ENCODE peak calls at places on chromosomes 13 and 19, in six cellular contexts. W, C, R, K, D and Y are unnamed samples.

GRCh38 chr13:58452123-58452623 is 820.6 kb downstream of the PCDH17 start:
- DNase-seq in W (no peak), R (no peak), D (no peak), C (no peak), K (no peak), Y (no peak)

GRCh38 chr19:5889288-5889971 is 14.2 kb downstream of the NDUFA11 start:
- DNase-seq in K (no peak), C (no peak), R (no peak), W (no peak), D (no peak), Y (no peak)

GRCh38 chr13:29454931-29455481 is 140.5 kb downstream of the SLC7A1 start:
- DNase-seq in K (no peak), W (no peak), R (no peak), D (peak), C (no peak), Y (no peak)

GRCh38 chr19:2905918-2906519 is 5.3 kb downstream of the ZNF57 start:
- DNase-seq in K (no peak), W (no peak), D (no peak), R (no peak), C (no peak), Y (no peak)

GRCh38 chr19:55251296-55252081 is 7.3 kb downstream of the PPP6R1 start:
- DNase-seq in D (no peak), C (peak), W (peak), R (no peak), K (no peak), Y (no peak)

GRCh38 chr13:21632196-21632595 is 28.2 kb upstream of the MICU2 start:
- DNase-seq in R (no peak), C (no peak), W (no peak), D (no peak), K (no peak), Y (no peak)

GRCh38 chr19:30388819-30389218 is 16.6 kb downstream of the ZNF536 start:
- DNase-seq in R (no peak), K (no peak), D (peak), C (no peak), W (no peak), Y (no peak)

GRCh38 chr13:19860884-19861655 is 2.4 kb downstream of the ZMYM5 start:
- DNase-seq in D (peak), R (no peak), C (peak), W (no peak), K (no peak), Y (no peak)

GRCh38 chr19:49165111-49165750 is 7.6 kb downstream of the TRPM4 start:
- DNase-seq in C (peak), D (no peak), R (peak), W (no peak), K (no peak), Y (no peak)

GRCh38 chr19:49085868-49086232 is 599 bp downstream of the SNRNP70 start:
- DNase-seq in K (no peak), R (no peak), C (no peak), D (no peak), W (no peak), Y (no peak)

GRCh38 chr19:58476498-58477015 is 405 bp downstream of the ZNF446 start:
- DNase-seq in W (no peak), K (no peak), D (no peak), R (no peak), C (no peak), Y (peak)

GRCh38 chr19:48745208-48745995 is 1.3 kb downstream of the IZUMO1 start:
- DNase-seq in K (no peak), W (peak), D (peak), C (no peak), R (no peak), Y (peak)

GRCh38 chr13:22915442-22916082 is 265.2 kb upstream of the SGCG start:
- DNase-seq in R (peak), K (no peak), D (peak), C (peak), W (no peak), Y (peak)

GRCh38 chr13:32824061-32824460 is 192.2 kb upstream of the KL start:
- DNase-seq in W (no peak), D (no peak), K (no peak), C (no peak), R (no peak), Y (no peak)

GRCh38 chr13:100836696-100837095 is 162.1 kb upstream of the TMTC4 start:
- DNase-seq in R (no peak), C (no peak), D (no peak), K (no peak), W (no peak), Y (no peak)

GRCh38 chr19:51742736-51743288 is 8.9 kb downstream of the FPR1 start:
- DNase-seq in K (no peak), W (no peak), C (no peak), D (no peak), R (no peak), Y (no peak)

GRCh38 chr13:113554333-113554700 is 30.2 kb upstream of the TFDP1 start:
- DNase-seq in C (no peak), D (peak), K (no peak), R (no peak), W (no peak), Y (no peak)

GRCh38 chr19:33394006-33394722 is 20.7 kb downstream of the CEBPG start:
- DNase-seq in R (peak), D (no peak), W (no peak), K (peak), C (peak), Y (no peak)

GRCh38 chr13:100088648-100089601 is at the start of gene PCCA:
- DNase-seq in K (peak), R (peak), W (peak), D (peak), C (peak), Y (peak)

GRCh38 chr13:106151056-106151699 is 384.3 kb downstream of the EFNB2 start:
- DNase-seq in C (no peak), R (no peak), K (no peak), D (no peak), W (no peak), Y (no peak)

GRCh38 chr13:53197424-53197823 is 168.8 kb downstream of the OLFM4 start:
- DNase-seq in C (no peak), D (no peak), K (no peak), W (no peak), R (no peak), Y (no peak)

GRCh38 chr19:42078538-42079275 is 2.7 kb downstream of the ZNF574 start:
- DNase-seq in K (no peak), D (no peak), R (no peak), W (no peak), C (no peak), Y (no peak)

GRCh38 chr19:43605875-43606568 is 5.9 kb upstream of the SRRM5 start:
- DNase-seq in R (no peak), D (no peak), K (no peak), C (no peak), W (no peak), Y (peak)

GRCh38 chr13:43783820-43784219 is 3.0 kb downstream of the ENOX1 start:
- DNase-seq in R (no peak), C (no peak), W (no peak), K (no peak), D (no peak), Y (no peak)

GRCh38 chr19:3968556-3969434 is 2.1 kb downstream of the DAPK3 start:
- DNase-seq in C (peak), D (peak), W (no peak), R (peak), K (peak), Y (no peak)

GRCh38 chr19:55418185-55418584 is 10.6 kb upstream of the UBE2S start:
- DNase-seq in D (peak), R (no peak), W (peak), K (no peak), C (no peak), Y (peak)

GRCh38 chr19:12247644-12248222 is 47.0 kb downstream of the ZNF44 start:
- DNase-seq in R (no peak), D (no peak), W (no peak), K (no peak), C (no peak), Y (no peak)

GRCh38 chr13:94479559-94480095 is at the start of gene DCT:
- DNase-seq in W (no peak), K (no peak), R (no peak), D (no peak), C (no peak), Y (no peak)

GRCh38 chr13:26541678-26542553 is 15.6 kb upstream of the WASF3 start:
- DNase-seq in D (no peak), R (no peak), K (no peak), W (no peak), C (no peak), Y (no peak)

GRCh38 chr19:55699221-55699620 is 24.2 kb downstream of the EPN1 start:
- DNase-seq in R (no peak), D (peak), C (no peak), W (no peak), K (no peak), Y (no peak)

GRCh38 chr13:100517135-100517534 is 71.5 kb downstream of the GGACT start:
- DNase-seq in K (peak), R (no peak), D (peak), W (no peak), C (no peak), Y (no peak)

GRCh38 chr19:32363632-32364031 is 18.2 kb downstream of the ZNF507 start:
- DNase-seq in K (no peak), C (no peak), R (no peak), D (no peak), W (no peak), Y (no peak)

GRCh38 chr13:52786747-52787146 is 47.1 kb upstream of the CNMD start:
- DNase-seq in D (no peak), C (no peak), K (no peak), W (no peak), R (no peak), Y (peak)

GRCh38 chr13:22893149-22893548 is 287.6 kb upstream of the SGCG start:
- DNase-seq in C (no peak), K (no peak), W (no peak), D (no peak), R (no peak), Y (no peak)

GRCh38 chr13:32791545-32792172 is 205.4 kb downstream of the PDS5B start:
- DNase-seq in C (no peak), R (no peak), W (no peak), D (no peak), K (no peak), Y (no peak)

GRCh38 chr13:65417953-65418352 is 1812.2 kb downstream of the PCDH9 start:
- DNase-seq in R (no peak), W (no peak), D (no peak), K (no peak), C (no peak), Y (no peak)

GRCh38 chr13:75372923-75373841 is 108.8 kb downstream of the TBC1D4 start:
- DNase-seq in R (no peak), W (no peak), K (no peak), C (no peak), D (no peak), Y (no peak)
- H3K27ac ChIP-seq in R (peak), W (no peak), K (no peak), C (no peak), D (no peak), Y (no peak)

GRCh38 chr13:36795463-36795862 is 23.6 kb upstream of the RFXAP start:
- DNase-seq in K (no peak), W (no peak), R (no peak), C (no peak), D (peak), Y (no peak)

GRCh38 chr13:36796052-36796451 is 23.0 kb upstream of the RFXAP start:
- DNase-seq in W (no peak), C (no peak), K (no peak), D (no peak), R (no peak), Y (no peak)

GRCh38 chr13:36804588-36804987 is 14.4 kb upstream of the RFXAP start:
- DNase-seq in K (no peak), C (no peak), R (no peak), D (no peak), W (no peak), Y (no peak)

GRCh38 chr13:36806102-36806501 is 12.9 kb upstream of the RFXAP start:
- DNase-seq in W (no peak), K (no peak), C (no peak), D (no peak), R (no peak), Y (no peak)

DNA sequence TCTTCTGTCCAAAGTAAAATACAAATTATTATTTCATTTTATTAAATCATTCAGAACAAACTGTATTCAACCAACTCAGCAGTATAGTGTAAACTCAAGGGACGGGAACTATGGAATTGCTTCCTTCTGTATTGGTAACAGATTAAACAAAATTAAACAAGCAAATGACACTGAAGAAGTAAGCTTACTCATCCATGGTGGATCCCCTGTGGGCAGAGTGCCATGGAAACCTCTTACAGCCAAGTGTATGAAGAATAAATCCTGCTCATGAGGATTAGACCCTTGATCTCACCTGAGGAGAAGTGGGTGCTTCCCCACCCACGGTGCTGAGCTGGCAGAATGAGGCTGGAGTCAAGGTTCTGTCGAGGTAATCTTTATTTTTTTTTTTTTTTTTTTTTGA is 18.0 kb upstream of the RFXAP start:
- DNase-seq in W (no peak), K (no peak), C (no peak), R (no peak), D (no peak), Y (no peak)
- H3K4me3 ChIP-seq in W (no peak), K (no peak), C (no peak), R (no peak), D (no peak), Y (no peak)

GRCh38 chr19:50660083-50660366 is 10.8 kb downstream of the C19orf81 start:
- DNase-seq in W (no peak), R (no peak), D (no peak), C (no peak), K (no peak), Y (no peak)
- H3K27ac ChIP-seq in W (no peak), R (no peak), D (no peak), C (no peak), K (no peak), Y (no peak)

GRCh38 chr19:610071-610800 is 20.6 kb downstream of the HCN2 start:
- DNase-seq in W (peak), D (no peak), K (no peak), C (no peak), R (no peak), Y (no peak)
- H3K4me3 ChIP-seq in W (peak), D (no peak), K (peak), C (no peak), R (peak), Y (peak)

DNA sequence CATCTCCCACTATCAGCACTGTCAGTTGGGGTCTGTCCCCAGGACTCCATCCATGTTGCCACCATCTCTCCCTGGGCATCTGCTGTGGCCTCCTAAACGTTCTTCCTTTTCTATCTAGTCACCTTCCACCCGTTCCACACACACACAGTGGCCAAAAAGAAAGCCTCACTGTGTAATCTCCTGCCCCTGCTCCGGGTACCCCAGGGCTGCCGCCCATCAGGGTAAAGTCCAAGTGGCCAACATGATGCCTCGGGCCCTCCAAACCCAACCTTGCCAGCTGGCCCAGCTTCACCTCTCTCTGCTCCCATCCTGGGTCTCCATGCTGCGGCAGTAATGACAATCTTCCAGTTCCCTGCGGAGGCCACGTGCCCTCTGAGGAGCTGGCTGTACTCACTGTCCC is 29.4 kb upstream of the PEG3 start:
- DNase-seq in K (no peak), C (no peak), D (no peak), R (no peak), W (no peak), Y (no peak)
- H3K27ac ChIP-seq in K (no peak), C (no peak), D (no peak), R (no peak), W (no peak), Y (no peak)

GRCh38 chr19:35211545-35212230 is 16.9 kb downstream of the FAM187B start:
- DNase-seq in D (peak), R (peak), K (no peak), C (peak), W (peak), Y (no peak)
- H3K4me3 ChIP-seq in D (no peak), R (no peak), K (no peak), C (no peak), W (no peak), Y (no peak)

GRCh38 chr13:110277357-110277950 is 29.5 kb downstream of the COL4A1 start:
- DNase-seq in R (no peak), C (no peak), W (no peak), K (no peak), D (no peak), Y (no peak)
- H3K27ac ChIP-seq in R (peak), C (peak), W (no peak), K (no peak), D (no peak), Y (no peak)

GRCh38 chr19:17244618-17245534 is 843 bp downstream of the NR2F6 start:
- DNase-seq in D (peak), W (no peak), C (peak), R (peak), K (peak), Y (no peak)

GRCh38 chr19:17243854-17244617 is 1.7 kb downstream of the NR2F6 start:
- DNase-seq in D (peak), R (peak), C (peak), W (no peak), K (peak), Y (no peak)

GRCh38 chr19:17245535-17245984 is at the start of gene NR2F6:
- DNase-seq in K (no peak), D (no peak), W (no peak), R (no peak), C (no peak), Y (no peak)

GRCh38 chr19:17248011-17248776 is 2.5 kb upstream of the NR2F6 start:
- DNase-seq in R (no peak), W (no peak), C (no peak), D (peak), K (peak), Y (no peak)

DNA sequence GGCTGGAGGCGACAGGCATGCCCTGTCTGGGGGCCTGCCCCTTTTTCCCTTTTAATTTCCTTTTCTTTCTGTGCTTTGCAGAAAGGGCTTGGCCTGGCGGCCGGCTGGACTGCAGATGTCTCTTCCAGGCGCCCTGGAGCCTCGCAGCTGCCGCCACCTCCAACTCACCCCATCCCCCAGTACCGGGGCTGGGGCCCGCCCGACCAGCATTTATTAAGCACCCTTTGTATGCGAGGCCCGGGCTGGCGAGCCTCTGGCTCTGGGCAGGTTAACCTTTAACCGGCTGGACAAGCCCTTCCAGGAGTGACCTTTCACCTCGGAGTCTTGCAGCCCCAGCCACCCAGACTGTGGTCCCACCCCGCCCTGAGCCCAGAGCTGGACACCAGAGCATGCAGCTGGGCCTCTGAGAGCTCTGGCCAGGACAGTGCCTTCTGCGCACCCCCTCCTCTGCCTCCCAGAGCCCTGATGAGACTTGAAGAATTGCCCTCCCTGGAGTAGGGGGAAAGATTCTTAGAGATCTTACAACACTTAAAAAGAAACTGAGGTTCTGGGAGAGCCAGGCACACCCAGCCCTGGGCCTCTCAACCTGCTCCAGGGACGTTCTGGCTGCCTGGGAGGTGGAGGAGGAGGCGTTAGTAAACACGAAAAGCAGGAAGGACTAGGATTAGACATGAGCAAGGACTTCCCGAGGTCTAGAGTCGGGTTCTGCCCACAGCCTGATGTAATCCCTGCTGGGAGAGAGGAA is 1.1 kb upstream of the NR2F6 start:
- DNase-seq in D (no peak), W (no peak), K (peak), R (peak), C (no peak), Y (no peak)
- H3K4me3 ChIP-seq in D (peak), W (peak), K (peak), R (peak), C (no peak), Y (peak)

GRCh38 chr13:74006666-74007065 is 127.5 kb downstream of the KLF12 start:
- DNase-seq in C (no peak), W (no peak), D (no peak), K (no peak), R (no peak), Y (no peak)

GRCh38 chr13:74003374-74003773 is 130.8 kb downstream of the KLF12 start:
- DNase-seq in R (no peak), D (no peak), W (no peak), K (no peak), C (no peak), Y (no peak)

GRCh38 chr13:74009100-74009668 is 125.0 kb downstream of the KLF12 start:
- DNase-seq in C (no peak), R (no peak), W (no peak), D (no peak), K (no peak), Y (no peak)

GRCh38 chr13:74000906-74001305 is 133.3 kb downstream of the KLF12 start:
- DNase-seq in C (no peak), D (no peak), K (no peak), R (no peak), W (no peak), Y (no peak)

GRCh38 chr13:74005320-74006154 is 128.7 kb downstream of the KLF12 start:
- DNase-seq in W (no peak), R (no peak), D (no peak), C (no peak), K (no peak), Y (no peak)
- H3K27ac ChIP-seq in W (no peak), R (no peak), D (no peak), C (no peak), K (no peak), Y (no peak)